ENCODE peak calls at places on chromosomes 2 and 18, in nine cellular contexts. One of them, this sample, is unnamed.

GRCh38 chr2:206004004-206004693 is 81.8 kb downstream of the INO80D start:
- DNase-seq in GM12865: peak
- DNase-seq in RWPE1: no peak
- DNase-seq in progenitor cell of endocrine pancreas: no peak
- DNase-seq in pancreas: no peak
- DNase-seq in nephron progenitor cell: peak
- DNase-seq in body of pancreas: peak
- DNase-seq in GM23338: peak
- DNase-seq in cardiac muscle cell: peak
- DNase-seq in this sample: no peak

GRCh38 chr2:237617305-237617982 is 9.9 kb upstream of the LRRFIP1 start:
- DNase-seq in pancreas: no peak
- DNase-seq in progenitor cell of endocrine pancreas: no peak
- DNase-seq in nephron progenitor cell: no peak
- DNase-seq in GM23338: no peak
- DNase-seq in cardiac muscle cell: no peak
- DNase-seq in body of pancreas: no peak
- DNase-seq in GM12865: no peak
- DNase-seq in RWPE1: no peak
- DNase-seq in this sample: no peak

GRCh38 chr2:241051578-241052487 is 50.3 kb downstream of the MTERF4 start:
- DNase-seq in RWPE1: no peak
- DNase-seq in nephron progenitor cell: no peak
- DNase-seq in pancreas: no peak
- DNase-seq in cardiac muscle cell: no peak
- DNase-seq in progenitor cell of endocrine pancreas: no peak
- DNase-seq in GM23338: no peak
- DNase-seq in GM12865: no peak
- DNase-seq in body of pancreas: no peak
- DNase-seq in this sample: no peak

GRCh38 chr2:238938460-238939055 is 90.7 kb downstream of the TWIST2 start:
- DNase-seq in body of pancreas: peak
- DNase-seq in RWPE1: peak
- DNase-seq in cardiac muscle cell: no peak
- DNase-seq in GM12865: no peak
- DNase-seq in nephron progenitor cell: no peak
- DNase-seq in progenitor cell of endocrine pancreas: no peak
- DNase-seq in pancreas: no peak
- DNase-seq in GM23338: no peak
- DNase-seq in this sample: no peak

GRCh38 chr18:31942301-31942998 is 478 bp downstream of the TRAPPC8 start:
- DNase-seq in cardiac muscle cell: no peak
- DNase-seq in GM23338: peak
- DNase-seq in body of pancreas: peak
- DNase-seq in progenitor cell of endocrine pancreas: peak
- DNase-seq in GM12865: peak
- DNase-seq in RWPE1: peak
- DNase-seq in pancreas: peak
- DNase-seq in nephron progenitor cell: no peak
- DNase-seq in this sample: peak

GRCh38 chr2:1510184-1510583 is 96.9 kb downstream of the TPO start:
- DNase-seq in RWPE1: no peak
- DNase-seq in body of pancreas: no peak
- DNase-seq in cardiac muscle cell: no peak
- DNase-seq in GM12865: no peak
- DNase-seq in GM23338: no peak
- DNase-seq in nephron progenitor cell: no peak
- DNase-seq in progenitor cell of endocrine pancreas: no peak
- DNase-seq in pancreas: peak
- DNase-seq in this sample: no peak

GRCh38 chr2:219369447-219369861 is 18.3 kb downstream of the DNPEP start:
- DNase-seq in cardiac muscle cell: no peak
- DNase-seq in GM12865: no peak
- DNase-seq in progenitor cell of endocrine pancreas: no peak
- DNase-seq in nephron progenitor cell: no peak
- DNase-seq in GM23338: no peak
- DNase-seq in body of pancreas: peak
- DNase-seq in pancreas: no peak
- DNase-seq in RWPE1: no peak
- DNase-seq in this sample: no peak

GRCh38 chr18:58202406-58202730 is 158.3 kb downstream of the NEDD4L start:
- DNase-seq in RWPE1: no peak
- DNase-seq in progenitor cell of endocrine pancreas: no peak
- DNase-seq in pancreas: no peak
- DNase-seq in cardiac muscle cell: no peak
- DNase-seq in GM23338: no peak
- DNase-seq in GM12865: no peak
- DNase-seq in nephron progenitor cell: no peak
- DNase-seq in body of pancreas: no peak
- DNase-seq in this sample: no peak

GRCh38 chr2:25198209-25198525 is 29.8 kb upstream of the POMC start:
- DNase-seq in GM12865: no peak
- DNase-seq in body of pancreas: no peak
- DNase-seq in GM23338: no peak
- DNase-seq in RWPE1: no peak
- DNase-seq in cardiac muscle cell: no peak
- DNase-seq in progenitor cell of endocrine pancreas: no peak
- DNase-seq in pancreas: no peak
- DNase-seq in nephron progenitor cell: no peak
- DNase-seq in this sample: no peak

GRCh38 chr2:27857417-27858172 is 32.6 kb downstream of the RBKS start:
- DNase-seq in nephron progenitor cell: no peak
- DNase-seq in body of pancreas: no peak
- DNase-seq in progenitor cell of endocrine pancreas: no peak
- DNase-seq in pancreas: no peak
- DNase-seq in RWPE1: peak
- DNase-seq in cardiac muscle cell: no peak
- DNase-seq in GM12865: no peak
- DNase-seq in GM23338: no peak
- DNase-seq in this sample: no peak

GRCh38 chr2:241011751-241012510 is 13.5 kb downstream of the SNED1 start:
- DNase-seq in body of pancreas: no peak
- DNase-seq in cardiac muscle cell: no peak
- DNase-seq in GM12865: no peak
- DNase-seq in nephron progenitor cell: no peak
- DNase-seq in progenitor cell of endocrine pancreas: peak
- DNase-seq in pancreas: no peak
- DNase-seq in GM23338: no peak
- DNase-seq in RWPE1: no peak
- DNase-seq in this sample: no peak

GRCh38 chr2:231530099-231531085 is at the start of gene NMUR1:
- DNase-seq in GM23338: peak
- DNase-seq in RWPE1: peak
- DNase-seq in body of pancreas: peak
- DNase-seq in cardiac muscle cell: peak
- DNase-seq in GM12865: peak
- DNase-seq in progenitor cell of endocrine pancreas: peak
- DNase-seq in pancreas: peak
- DNase-seq in nephron progenitor cell: peak
- DNase-seq in this sample: peak

GRCh38 chr2:19623488-19623887 is 265.1 kb upstream of the OSR1 start:
- DNase-seq in GM23338: no peak
- DNase-seq in progenitor cell of endocrine pancreas: no peak
- DNase-seq in GM12865: no peak
- DNase-seq in body of pancreas: no peak
- DNase-seq in cardiac muscle cell: no peak
- DNase-seq in nephron progenitor cell: no peak
- DNase-seq in pancreas: no peak
- DNase-seq in RWPE1: peak
- DNase-seq in this sample: no peak

GRCh38 chr2:217387776-217388381 is 528.0 kb upstream of the TNP1 start:
- DNase-seq in pancreas: no peak
- DNase-seq in cardiac muscle cell: no peak
- DNase-seq in nephron progenitor cell: no peak
- DNase-seq in body of pancreas: no peak
- DNase-seq in GM23338: no peak
- DNase-seq in GM12865: no peak
- DNase-seq in progenitor cell of endocrine pancreas: no peak
- DNase-seq in RWPE1: no peak
- DNase-seq in this sample: no peak

GRCh38 chr2:152251811-152252210 is 76.2 kb upstream of the STAM2 start:
- DNase-seq in GM23338: no peak
- DNase-seq in cardiac muscle cell: no peak
- DNase-seq in body of pancreas: no peak
- DNase-seq in GM12865: no peak
- DNase-seq in nephron progenitor cell: no peak
- DNase-seq in RWPE1: no peak
- DNase-seq in progenitor cell of endocrine pancreas: no peak
- DNase-seq in pancreas: no peak
- DNase-seq in this sample: no peak

GRCh38 chr2:156155319-156155718 is 177.2 kb downstream of the NR4A2 start:
- DNase-seq in RWPE1: no peak
- DNase-seq in nephron progenitor cell: no peak
- DNase-seq in progenitor cell of endocrine pancreas: no peak
- DNase-seq in GM23338: no peak
- DNase-seq in body of pancreas: no peak
- DNase-seq in GM12865: no peak
- DNase-seq in pancreas: no peak
- DNase-seq in cardiac muscle cell: no peak
- DNase-seq in this sample: no peak

GRCh38 chr2:218026244-218026643 is 23.4 kb upstream of the TNS1 start:
- DNase-seq in body of pancreas: no peak
- DNase-seq in progenitor cell of endocrine pancreas: no peak
- DNase-seq in GM23338: no peak
- DNase-seq in nephron progenitor cell: no peak
- DNase-seq in cardiac muscle cell: no peak
- DNase-seq in RWPE1: no peak
- DNase-seq in GM12865: no peak
- DNase-seq in pancreas: no peak
- DNase-seq in this sample: no peak

GRCh38 chr18:62332964-62333695 is 8.0 kb downstream of the TNFRSF11A start:
- DNase-seq in RWPE1: no peak
- DNase-seq in pancreas: no peak
- DNase-seq in progenitor cell of endocrine pancreas: no peak
- DNase-seq in nephron progenitor cell: no peak
- DNase-seq in cardiac muscle cell: no peak
- DNase-seq in body of pancreas: no peak
- DNase-seq in GM12865: no peak
- DNase-seq in GM23338: no peak
- DNase-seq in this sample: no peak

GRCh38 chr2:38030590-38031326 is 45.2 kb downstream of the CYP1B1 start:
- DNase-seq in pancreas: no peak
- DNase-seq in GM12865: no peak
- DNase-seq in RWPE1: no peak
- DNase-seq in progenitor cell of endocrine pancreas: no peak
- DNase-seq in nephron progenitor cell: no peak
- DNase-seq in GM23338: no peak
- DNase-seq in body of pancreas: no peak
- DNase-seq in cardiac muscle cell: no peak
- DNase-seq in this sample: no peak

GRCh38 chr2:39730685-39731302 is 48.3 kb downstream of the THUMPD2 start:
- DNase-seq in GM12865: peak
- DNase-seq in RWPE1: peak
- DNase-seq in GM23338: peak
- DNase-seq in nephron progenitor cell: no peak
- DNase-seq in progenitor cell of endocrine pancreas: no peak
- DNase-seq in pancreas: no peak
- DNase-seq in body of pancreas: no peak
- DNase-seq in cardiac muscle cell: peak
- DNase-seq in this sample: peak

GRCh38 chr2:175688241-175688640 is 313.8 kb downstream of the LNPK start:
- DNase-seq in body of pancreas: no peak
- DNase-seq in cardiac muscle cell: no peak
- DNase-seq in nephron progenitor cell: no peak
- DNase-seq in pancreas: no peak
- DNase-seq in GM12865: no peak
- DNase-seq in progenitor cell of endocrine pancreas: no peak
- DNase-seq in RWPE1: no peak
- DNase-seq in GM23338: no peak
- DNase-seq in this sample: no peak

GRCh38 chr2:221567809-221568208 is 4.3 kb downstream of the EPHA4 start:
- DNase-seq in cardiac muscle cell: no peak
- DNase-seq in pancreas: no peak
- DNase-seq in GM23338: no peak
- DNase-seq in nephron progenitor cell: no peak
- DNase-seq in body of pancreas: no peak
- DNase-seq in GM12865: no peak
- DNase-seq in RWPE1: no peak
- DNase-seq in progenitor cell of endocrine pancreas: no peak
- DNase-seq in this sample: no peak

DNA sequence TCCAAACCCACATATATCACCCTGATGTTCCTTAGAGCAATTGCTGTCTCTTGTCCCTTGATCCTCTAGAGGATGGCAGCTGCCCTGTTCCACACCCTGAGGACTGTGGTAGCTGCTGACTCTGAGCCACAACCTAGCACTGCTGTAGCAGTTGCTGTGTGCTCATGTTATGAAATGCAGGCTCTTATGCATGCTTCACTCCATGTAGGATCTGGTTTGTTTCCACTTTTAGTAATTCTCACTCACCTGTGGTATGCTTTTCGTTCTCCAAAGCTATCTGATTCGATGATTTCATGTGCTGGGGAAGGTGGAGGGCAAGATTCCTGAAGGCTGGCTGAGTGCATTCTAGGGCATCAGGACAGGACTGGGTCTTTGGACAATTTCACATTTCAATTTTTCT is 649.0 kb upstream of the RAB6C start:
- DNase-seq in nephron progenitor cell: no peak
- DNase-seq in body of pancreas: no peak
- DNase-seq in GM23338: no peak
- DNase-seq in cardiac muscle cell: no peak
- DNase-seq in progenitor cell of endocrine pancreas: no peak
- DNase-seq in pancreas: no peak
- DNase-seq in RWPE1: no peak
- DNase-seq in GM12865: no peak
- DNase-seq in this sample: no peak
- TF ChIP-seq CTCF in nephron progenitor cell: no peak
- TF ChIP-seq CTCF in body of pancreas: no peak
- TF ChIP-seq CTCF in GM23338: no peak
- TF ChIP-seq CTCF in cardiac muscle cell: no peak
- TF ChIP-seq CTCF in progenitor cell of endocrine pancreas: no peak
- TF ChIP-seq CTCF in pancreas: no peak
- TF ChIP-seq CTCF in RWPE1: no peak
- TF ChIP-seq CTCF in GM12865: no peak
- TF ChIP-seq CTCF in this sample: no peak

GRCh38 chr18:63949068-63949737 is at the start of gene HMSD:
- DNase-seq in cardiac muscle cell: peak
- DNase-seq in body of pancreas: peak
- DNase-seq in pancreas: peak
- DNase-seq in GM12865: peak
- DNase-seq in GM23338: peak
- DNase-seq in progenitor cell of endocrine pancreas: peak
- DNase-seq in nephron progenitor cell: peak
- DNase-seq in RWPE1: peak
- DNase-seq in this sample: peak
- TF ChIP-seq CTCF in cardiac muscle cell: peak
- TF ChIP-seq CTCF in body of pancreas: peak
- TF ChIP-seq CTCF in pancreas: peak
- TF ChIP-seq CTCF in GM12865: peak
- TF ChIP-seq CTCF in GM23338: peak
- TF ChIP-seq CTCF in progenitor cell of endocrine pancreas: peak
- TF ChIP-seq CTCF in nephron progenitor cell: peak
- TF ChIP-seq CTCF in RWPE1: peak
- TF ChIP-seq CTCF in this sample: peak

GRCh38 chr18:45441110-45441842 is 174.0 kb upstream of the SLC14A2 start:
- DNase-seq in pancreas: no peak
- DNase-seq in progenitor cell of endocrine pancreas: no peak
- DNase-seq in GM12865: no peak
- DNase-seq in RWPE1: peak
- DNase-seq in cardiac muscle cell: no peak
- DNase-seq in GM23338: peak
- DNase-seq in nephron progenitor cell: no peak
- DNase-seq in body of pancreas: no peak
- DNase-seq in this sample: no peak
- TF ChIP-seq CTCF in pancreas: no peak
- TF ChIP-seq CTCF in progenitor cell of endocrine pancreas: peak
- TF ChIP-seq CTCF in GM12865: no peak
- TF ChIP-seq CTCF in RWPE1: peak
- TF ChIP-seq CTCF in cardiac muscle cell: peak
- TF ChIP-seq CTCF in GM23338: peak
- TF ChIP-seq CTCF in nephron progenitor cell: peak
- TF ChIP-seq CTCF in body of pancreas: no peak
- TF ChIP-seq CTCF in this sample: no peak

GRCh38 chr2:166361351-166362153 is 14.2 kb downstream of the SCN9A start:
- DNase-seq in body of pancreas: peak
- DNase-seq in GM23338: peak
- DNase-seq in RWPE1: peak
- DNase-seq in GM12865: peak
- DNase-seq in progenitor cell of endocrine pancreas: no peak
- DNase-seq in pancreas: no peak
- DNase-seq in cardiac muscle cell: peak
- DNase-seq in nephron progenitor cell: no peak
- DNase-seq in this sample: no peak
- TF ChIP-seq CTCF in body of pancreas: peak
- TF ChIP-seq CTCF in GM23338: peak
- TF ChIP-seq CTCF in RWPE1: peak
- TF ChIP-seq CTCF in GM12865: peak
- TF ChIP-seq CTCF in progenitor cell of endocrine pancreas: peak
- TF ChIP-seq CTCF in pancreas: peak
- TF ChIP-seq CTCF in cardiac muscle cell: peak
- TF ChIP-seq CTCF in nephron progenitor cell: peak
- TF ChIP-seq CTCF in this sample: peak